ENCODE peak calls at places on chromosomes 5 and 9, in seven cellular contexts. T, M, P, O, K, Y and S are unnamed samples.

GRCh38 chr9:116813029-116813295 is 125.9 kb downstream of the TRIM32 start:
- DNase-seq in O (no peak), M (no peak), Y (no peak), P (no peak), T (no peak), K (no peak), S (no peak)

GRCh38 chr5:177116631-177117373 is 16.8 kb upstream of the NSD1 start:
- DNase-seq in P (peak; percentile 94), O (no peak), M (peak; percentile 91), T (peak; percentile 97), Y (peak; percentile 61), K (peak; percentile 82), S (peak; percentile 68)

GRCh38 chr9:29778281-29778849 is 2205.1 kb upstream of the C9orf72 start:
- DNase-seq in M (no peak), K (no peak), T (no peak), O (no peak), Y (no peak), P (no peak), S (no peak)

GRCh38 chr5:143290115-143290514 is 113.4 kb downstream of the NR3C1 start:
- DNase-seq in T (no peak), P (no peak), K (no peak), M (no peak), Y (no peak), O (no peak), S (no peak)

GRCh38 chr9:133184971-133185370 is 21.3 kb upstream of the GBGT1 start:
- DNase-seq in O (peak; percentile 64), Y (peak; percentile 71), T (no peak), M (peak; percentile 59), K (peak; percentile 54), P (no peak), S (no peak)

GRCh38 chr5:128397878-128398277 is 140.2 kb downstream of the FBN2 start:
- DNase-seq in Y (no peak), K (no peak), T (no peak), P (no peak), O (no peak), M (no peak), S (no peak)

GRCh38 chr5:179321206-179321987 is 23.9 kb downstream of the ADAMTS2 start:
- DNase-seq in T (no peak), O (no peak), P (peak; percentile 64), M (peak; percentile 40), Y (no peak), K (no peak), S (no peak)

GRCh38 chr9:134488251-134488900 is 153.2 kb upstream of the COL5A1 start:
- DNase-seq in T (peak; percentile 73), M (peak; percentile 73), P (peak; percentile 76), Y (no peak), O (no peak), K (no peak), S (no peak)

GRCh38 chr9:108416321-108416720 is 439.5 kb downstream of the ACTL7B start:
- DNase-seq in Y (no peak), P (no peak), M (no peak), T (no peak), O (peak; percentile 51), K (no peak), S (no peak)

GRCh38 chr5:140141241-140141640 is 15.5 kb downstream of the IGIP start:
- DNase-seq in O (no peak), M (no peak), Y (no peak), T (no peak), P (no peak), K (peak; percentile 39), S (no peak)

GRCh38 chr5:127409236-127409921 is 108.1 kb upstream of the PRRC1 start:
- DNase-seq in P (no peak), K (no peak), T (no peak), O (no peak), Y (no peak), M (no peak), S (no peak)

GRCh38 chr5:1334831-1335539 is 9.9 kb downstream of the CLPTM1L start:
- DNase-seq in Y (no peak), T (no peak), M (no peak), P (peak; percentile 64), O (no peak), K (no peak), S (no peak)

GRCh38 chr9:112332674-112332976 is 794 bp downstream of the PTBP3 start:
- DNase-seq in Y (no peak), P (no peak), T (no peak), K (no peak), M (no peak), O (no peak), S (no peak)

GRCh38 chr9:112334319-112334828 is 955 bp upstream of the PTBP3 start:
- DNase-seq in K (no peak), P (no peak), T (no peak), M (no peak), Y (peak; percentile 52), O (peak; percentile 35), S (no peak)

GRCh38 chr9:112332272-112332671 is 1.1 kb downstream of the PTBP3 start:
- DNase-seq in P (no peak), Y (no peak), T (no peak), M (no peak), O (no peak), K (no peak), S (no peak)

GRCh38 chr9:112333639-112334318 is 360 bp upstream of the PTBP3 start:
- DNase-seq in O (peak; percentile 90), K (peak; percentile 90), M (peak; percentile 95), T (peak; percentile 100), P (peak; percentile 99), Y (peak; percentile 91), S (peak; percentile 81)

GRCh38 chr9:112332977-112333638 is at the start of gene PTBP3:
- DNase-seq in M (peak; percentile 91), O (peak; percentile 69), T (peak; percentile 97), K (peak; percentile 74), P (peak; percentile 97), Y (peak; percentile 85), S (peak; percentile 47)
- TF ChIP-seq POLR2AphosphoS5 in M (no peak), O (peak; percentile 63), T (peak; percentile 83), K (peak; percentile 50), P (peak; percentile 90), Y (peak; percentile 15), S (peak; percentile 76)

GRCh38 chr5:115423541-115423940 is 121.0 kb downstream of the FEM1C start:
- DNase-seq in M (no peak), K (no peak), T (peak; percentile 46), P (no peak), Y (no peak), O (no peak), S (no peak)
- TF ChIP-seq POLR2AphosphoS5 in M (no peak), K (no peak), T (peak; percentile 6), P (no peak), Y (no peak), O (no peak), S (no peak)

GRCh38 chr5:163105456-163105855 is 331.9 kb upstream of the CCNG1 start:
- DNase-seq in Y (no peak), O (no peak), T (no peak), P (no peak), K (no peak), M (no peak), S (no peak)

GRCh38 chr5:163108351-163108750 is 329.0 kb upstream of the CCNG1 start:
- DNase-seq in M (no peak), T (no peak), Y (no peak), O (no peak), P (no peak), K (no peak), S (no peak)

GRCh38 chr5:163104496-163104895 is 332.9 kb upstream of the CCNG1 start:
- DNase-seq in P (no peak), M (no peak), K (no peak), Y (no peak), T (no peak), O (no peak), S (no peak)

GRCh38 chr5:163106098-163106497 is 331.3 kb upstream of the CCNG1 start:
- DNase-seq in Y (no peak), P (no peak), T (no peak), K (no peak), O (no peak), M (no peak), S (no peak)
- TF ChIP-seq POLR2AphosphoS5 in Y (no peak), P (no peak), T (no peak), K (no peak), O (no peak), M (no peak), S (no peak)

GRCh38 chr5:34660444-34660843 is 4.3 kb downstream of the RAI14 start:
- DNase-seq in M (no peak), O (no peak), Y (no peak), P (no peak), T (no peak), K (no peak), S (no peak)
- TF ChIP-seq POLR2AphosphoS5 in M (no peak), O (no peak), Y (no peak), P (no peak), T (no peak), K (no peak), S (no peak)

GRCh38 chr5:138725153-138725884 is 27.9 kb upstream of the CTNNA1 start:
- DNase-seq in O (peak; percentile 57), M (peak; percentile 76), P (no peak), K (peak; percentile 96), T (no peak), Y (no peak), S (no peak)
- TF ChIP-seq POLR2AphosphoS5 in O (no peak), M (no peak), P (no peak), K (peak; percentile 13), T (no peak), Y (no peak), S (no peak)